ENCODE peak calls at places on chromosomes 5 and 9, in four cellular contexts. V is stimulated activated CD8-positive, alpha-beta memory T cell treated with anti-CD3 and anti-CD28 coated beads, Interleukin-2, amount 100 ng/mL, for 1 hour; D is non-pigmented ciliary epithelial cell; X is AG08396. O is an unnamed sample.

GRCh38 chr9:134406366-134407122 is 80.3 kb downstream of the RXRA start:
- DNase-seq in X (no peak), V (no peak), D (no peak), O (no peak)

GRCh38 chr5:1401681-1402096 is 43.6 kb downstream of the SLC6A3 start:
- DNase-seq in V (no peak), X (no peak), D (no peak), O (no peak)

GRCh38 chr9:97362777-97363545 is 48.9 kb upstream of the TDRD7 start:
- DNase-seq in X (no peak), D (no peak), V (no peak), O (no peak)

GRCh38 chr9:93091453-93092081 is 4.5 kb upstream of the CARD19 start:
- DNase-seq in D (peak; percentile 72), X (peak; percentile 61), V (no peak), O (peak; percentile 41)

GRCh38 chr5:72467987-72468386 is 39.2 kb downstream of the ZNF366 start:
- DNase-seq in V (no peak), X (peak; percentile 52), D (peak; percentile 26), O (peak; percentile 64)

GRCh38 chr9:79471577-79472543 is 99.9 kb upstream of the TLE4 start:
- DNase-seq in D (no peak), X (peak; percentile 9), V (peak; percentile 2), O (no peak)

GRCh38 chr9:93635186-93636107 is 59.1 kb downstream of the PHF2 start:
- DNase-seq in X (no peak), V (no peak), D (no peak), O (no peak)

GRCh38 chr5:150399158-150400019 is 13.3 kb downstream of the CD74 start:
- DNase-seq in V (no peak), D (no peak), X (peak; percentile 70), O (no peak)

GRCh38 chr5:55650391-55650790 is 61.7 kb downstream of the SLC38A9 start:
- DNase-seq in V (no peak), X (no peak), D (peak; percentile 60), O (no peak)

GRCh38 chr5:160675988-160676387 is 176.0 kb downstream of the ATP10B start:
- DNase-seq in V (no peak), X (no peak), D (no peak), O (no peak)

GRCh38 chr9:109411818-109412352 is 86.2 kb downstream of the PTPN3 start:
- DNase-seq in X (peak; percentile 27), V (no peak), D (no peak), O (no peak)

GRCh38 chr5:124828731-124829130 is 82.3 kb upstream of the ZNF608 start:
- DNase-seq in V (no peak), X (no peak), D (no peak), O (no peak)

GRCh38 chr9:81609782-81610738 is 79.3 kb downstream of the TLE1 start:
- DNase-seq in V (no peak), D (no peak), X (no peak), O (no peak)

GRCh38 chr5:147822686-147823491 is 8.6 kb downstream of the SPINK1 start:
- DNase-seq in V (no peak), D (peak; percentile 31), X (peak; percentile 40), O (no peak)

GRCh38 chr9:98365227-98365669 is 109.8 kb upstream of the TBC1D2 start:
- DNase-seq in V (no peak), D (no peak), X (no peak), O (no peak)

GRCh38 chr5:91386120-91386519 is 3.0 kb upstream of the ARRDC3 start:
- DNase-seq in V (no peak), X (no peak), D (no peak), O (no peak)

GRCh38 chr9:126375386-126375785 is 48.8 kb downstream of the MVB12B start:
- DNase-seq in V (no peak), D (no peak), X (no peak), O (no peak)

GRCh38 chr5:1243487-1244152 is 18.4 kb downstream of the SLC6A18 start:
- DNase-seq in D (no peak), X (no peak), V (no peak), O (no peak)

GRCh38 chr5:150021491-150022162 is 21.1 kb downstream of the HMGXB3 start:
- DNase-seq in V (no peak), X (no peak), D (no peak), O (no peak)

GRCh38 chr5:55868846-55869245 is 17.7 kb downstream of the IL31RA start:
- DNase-seq in D (peak; percentile 98), V (no peak), X (peak; percentile 79), O (peak; percentile 64)

GRCh38 chr9:76877961-76878360 is 28.0 kb downstream of the PRUNE2 start:
- DNase-seq in D (no peak), X (no peak), V (no peak), O (no peak)

GRCh38 chr5:159657298-159657697 is 259.0 kb upstream of the ADRA1B start:
- DNase-seq in D (no peak), X (no peak), V (no peak), O (no peak)

GRCh38 chr5:146076028-146076427 is 29.3 kb downstream of the PLAC8L1 start:
- DNase-seq in V (no peak), X (no peak), D (no peak), O (no peak)